ENCODE peak calls at places on chromosomes 7 and 10, in seven cellular contexts. X, O, R, L, U, E and G are unnamed samples.

GRCh38 chr7:27124096-27124978 is 6.2 kb downstream of the HOXA4 start:
- DNase-seq in X (peak), O (no peak), R (peak), L (no peak), U (no peak), E (peak), G (no peak)

GRCh38 chr10:34960983-34961382 is 129.2 kb downstream of the CUL2 start:
- DNase-seq in X (peak), O (no peak), R (no peak), L (no peak), U (no peak), E (peak), G (no peak)

GRCh38 chr7:108002726-108003590 is at the start of gene LAMB1:
- DNase-seq in X (peak), O (peak), R (peak), L (peak), U (no peak), E (peak), G (peak)

GRCh38 chr10:111989136-111990050 is 194.2 kb downstream of the GPAM start:
- DNase-seq in X (no peak), O (no peak), R (no peak), L (no peak), U (no peak), E (no peak), G (no peak)

GRCh38 chr7:143437568-143437967 is 5.7 kb upstream of the TAS2R60 start:
- DNase-seq in X (no peak), O (no peak), R (peak), L (no peak), U (no peak), E (no peak), G (no peak)

GRCh38 chr7:136018104-136018503 is 40.9 kb upstream of the MTPN start:
- DNase-seq in X (peak), O (no peak), R (no peak), L (no peak), U (no peak), E (peak), G (no peak)

GRCh38 chr10:99700649-99701048 is 31.3 kb downstream of the COX15 start:
- DNase-seq in X (no peak), O (no peak), R (no peak), L (no peak), U (no peak), E (no peak), G (no peak)

GRCh38 chr10:14653271-14654161 is 121.2 kb downstream of the FAM107B start:
- DNase-seq in X (peak), O (no peak), R (peak), L (no peak), U (peak), E (peak), G (no peak)

GRCh38 chr10:83539528-83540308 is 599.6 kb upstream of the GHITM start:
- DNase-seq in X (peak), O (no peak), R (no peak), L (no peak), U (peak), E (peak), G (no peak)

GRCh38 chr7:54596747-54597146 is 54.6 kb downstream of the VSTM2A start:
- DNase-seq in X (no peak), O (no peak), R (no peak), L (no peak), U (peak), E (no peak), G (peak)

GRCh38 chr7:110646814-110647213 is 444.1 kb upstream of the LRRN3 start:
- DNase-seq in X (no peak), O (no peak), R (no peak), L (no peak), U (no peak), E (no peak), G (no peak)

GRCh38 chr7:29019275-29019820 is 61.2 kb upstream of the TRIL start:
- DNase-seq in X (peak), O (no peak), R (no peak), L (no peak), U (no peak), E (peak), G (no peak)

GRCh38 chr7:95059842-95060313 is 152.5 kb downstream of the PPP1R9A start:
- DNase-seq in X (no peak), O (no peak), R (no peak), L (no peak), U (no peak), E (no peak), G (no peak)

GRCh38 chr7:47508389-47509380 is 73.2 kb downstream of the TNS3 start:
- DNase-seq in X (no peak), O (peak), R (no peak), L (no peak), U (no peak), E (no peak), G (no peak)

GRCh38 chr10:87705339-87705738 is 45.7 kb downstream of the PAPSS2 start:
- DNase-seq in X (peak), O (no peak), R (peak), L (no peak), U (no peak), E (peak), G (no peak)

GRCh38 chr10:101405006-101405405 is 51.0 kb downstream of the BTRC start:
- DNase-seq in X (no peak), O (no peak), R (no peak), L (no peak), U (no peak), E (no peak), G (no peak)

GRCh38 chr10:101400529-101400928 is 46.6 kb downstream of the BTRC start:
- DNase-seq in X (no peak), O (no peak), R (no peak), L (no peak), U (no peak), E (no peak), G (no peak)

GRCh38 chr10:101402711-101403110 is 48.7 kb downstream of the BTRC start:
- DNase-seq in X (no peak), O (no peak), R (no peak), L (no peak), U (no peak), E (no peak), G (no peak)

GRCh38 chr10:101403161-101403560 is 49.2 kb downstream of the BTRC start:
- DNase-seq in X (no peak), O (no peak), R (no peak), L (no peak), U (no peak), E (peak), G (no peak)
- TF ChIP-seq CTCF in X (no peak), O (no peak), R (no peak), L (no peak), U (no peak), E (no peak), G (no peak)

DNA sequence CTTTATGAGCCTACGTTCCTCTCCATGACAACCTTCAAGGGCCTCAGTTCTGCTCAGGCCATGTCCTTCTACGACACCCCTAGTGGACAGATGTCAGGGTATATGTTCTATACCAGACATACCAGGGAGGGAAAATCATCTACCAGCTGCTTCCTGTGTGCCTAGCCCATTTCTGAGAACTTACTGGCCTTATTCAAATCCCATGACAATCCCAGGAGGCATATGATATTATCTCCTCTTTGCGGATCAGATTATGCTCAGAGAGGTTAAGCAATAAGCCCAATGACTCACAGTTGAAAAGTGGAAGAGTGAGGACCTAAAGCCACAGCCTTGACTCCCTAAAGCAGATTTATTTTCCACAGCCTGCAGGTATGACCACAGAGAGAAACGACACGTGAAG is 139.3 kb downstream of the GLI3 start:
- DNase-seq in X (peak), O (no peak), R (peak), L (no peak), U (no peak), E (peak), G (no peak)
- TF ChIP-seq CTCF in X (peak), O (no peak), R (no peak), L (peak), U (no peak), E (peak), G (no peak)

GRCh38 chr10:11414314-11415038 is 197.0 kb downstream of the USP6NL start:
- DNase-seq in X (no peak), O (no peak), R (no peak), L (no peak), U (no peak), E (no peak), G (no peak)

GRCh38 chr10:11409357-11409756 is 202.1 kb downstream of the USP6NL start:
- DNase-seq in X (no peak), O (no peak), R (no peak), L (no peak), U (no peak), E (no peak), G (no peak)

GRCh38 chr10:11415095-11415494 is 196.4 kb downstream of the USP6NL start:
- DNase-seq in X (no peak), O (no peak), R (no peak), L (no peak), U (no peak), E (no peak), G (no peak)

GRCh38 chr10:11407939-11408338 is 203.5 kb downstream of the USP6NL start:
- DNase-seq in X (no peak), O (no peak), R (no peak), L (no peak), U (no peak), E (no peak), G (no peak)

DNA sequence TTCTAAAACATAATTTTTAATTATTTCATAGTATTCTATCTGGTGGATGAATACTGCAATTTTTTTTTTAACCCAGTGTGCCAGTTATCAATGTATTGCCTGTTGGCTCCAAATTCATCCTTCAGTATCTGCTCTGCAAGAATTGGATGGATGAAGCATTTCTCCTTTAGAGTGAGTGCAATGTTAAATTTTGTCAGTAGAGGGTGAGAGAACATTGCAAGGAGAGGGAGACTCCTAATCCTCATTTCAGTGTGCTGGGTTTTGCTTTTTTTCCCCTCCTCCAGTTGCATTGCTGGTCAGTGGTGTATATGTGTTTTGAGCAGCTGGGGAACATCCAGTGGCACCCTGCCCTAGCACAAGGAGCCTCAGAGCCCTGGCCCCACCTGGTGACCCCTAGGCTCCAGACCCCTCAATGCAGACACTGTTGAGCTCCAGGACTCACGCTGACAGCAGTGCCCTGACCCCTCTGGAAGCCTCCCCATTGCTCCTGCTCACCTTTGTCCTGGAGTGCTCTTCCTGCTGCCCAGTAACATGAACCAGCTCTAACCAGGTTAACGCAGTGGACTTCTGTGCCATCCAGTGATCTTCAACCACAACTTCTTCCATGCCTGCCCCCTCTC is 199.4 kb downstream of the USP6NL start:
- DNase-seq in X (no peak), O (no peak), R (no peak), L (no peak), U (peak), E (no peak), G (no peak)
- TF ChIP-seq CTCF in X (peak), O (no peak), R (no peak), L (peak), U (peak), E (no peak), G (no peak)

GRCh38 chr7:50782376-50783208 is at the start of gene GRB10:
- DNase-seq in X (peak), O (no peak), R (peak), L (peak), U (no peak), E (peak), G (no peak)
- TF ChIP-seq CTCF in X (no peak), O (no peak), R (peak), L (peak), U (no peak), E (no peak), G (no peak)

DNA sequence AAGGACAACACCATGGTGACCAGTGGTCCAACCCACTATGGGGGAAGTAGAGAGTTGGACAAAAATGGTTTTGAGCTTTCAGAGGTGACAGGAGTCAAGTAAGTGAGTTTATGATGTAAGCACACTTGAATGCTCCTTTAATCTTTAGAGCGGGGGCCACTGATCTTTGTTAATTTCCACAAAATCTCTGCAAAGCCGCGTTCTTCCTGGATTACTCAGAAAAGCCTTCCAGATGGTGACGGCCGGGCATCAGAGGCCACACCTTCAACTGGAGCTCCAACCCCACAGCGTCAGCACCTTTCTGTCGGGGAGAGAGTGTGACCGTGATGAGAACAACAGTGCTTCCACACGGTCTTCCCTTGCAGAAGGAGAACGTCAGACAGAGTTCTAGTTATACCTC is 35.2 kb upstream of the KLF6 start:
- DNase-seq in X (peak), O (no peak), R (no peak), L (no peak), U (no peak), E (peak), G (no peak)
- TF ChIP-seq CTCF in X (no peak), O (no peak), R (no peak), L (no peak), U (no peak), E (no peak), G (no peak)

GRCh38 chr10:105974803-105975456 is 1189.6 kb downstream of the SORCS1 start:
- DNase-seq in X (peak), O (no peak), R (no peak), L (no peak), U (peak), E (peak), G (no peak)
- TF ChIP-seq CTCF in X (peak), O (peak), R (no peak), L (peak), U (peak), E (peak), G (no peak)